ENCODE peak calls at places on chromosomes 11 and 22, in six cellular contexts. R, H, G, U, S and F are unnamed samples.

GRCh38 chr11:102427068-102427467 is 25.5 kb downstream of the TMEM123 start:
- DNase-seq in G (no peak), H (no peak), S (no peak), R (no peak), U (no peak), F (no peak)

GRCh38 chr11:16153951-16154350 is 202.4 kb downstream of the SOX6 start:
- DNase-seq in G (no peak), R (no peak), H (no peak), S (no peak), U (no peak), F (peak)

GRCh38 chr11:123729602-123730001 is 11.9 kb downstream of the ZNF202 start:
- DNase-seq in H (no peak), U (no peak), G (no peak), R (no peak), S (no peak), F (no peak)

GRCh38 chr11:7448126-7448525 is 37.2 kb upstream of the OLFML1 start:
- DNase-seq in H (no peak), G (no peak), U (no peak), R (no peak), S (no peak), F (no peak)

GRCh38 chr22:33328789-33329296 is 270.7 kb upstream of the SYN3 start:
- DNase-seq in U (no peak), S (no peak), G (no peak), R (no peak), H (no peak), F (peak)

GRCh38 chr11:77752518-77752917 is 68.0 kb downstream of the RSF1 start:
- DNase-seq in R (no peak), G (no peak), H (no peak), S (no peak), U (no peak), F (no peak)

GRCh38 chr11:114762437-114762836 is 84.1 kb downstream of the NXPE2 start:
- DNase-seq in U (peak), R (peak), S (no peak), H (peak), G (peak), F (peak)

GRCh38 chr22:50612715-50613221 is 12.2 kb downstream of the MAPK8IP2 start:
- DNase-seq in R (no peak), U (no peak), H (no peak), S (no peak), G (no peak), F (no peak)

GRCh38 chr22:33726294-33726711 is 194.0 kb downstream of the LARGE1 start:
- DNase-seq in U (no peak), G (peak), R (no peak), S (no peak), H (no peak), F (peak)

GRCh38 chr11:91664521-91664920 is 560.1 kb upstream of the FAT3 start:
- DNase-seq in U (no peak), G (no peak), S (no peak), H (no peak), R (no peak), F (no peak)

GRCh38 chr22:24442352-24442744 is 14.9 kb downstream of the ADORA2A start:
- DNase-seq in R (no peak), U (no peak), G (no peak), S (peak), H (no peak), F (no peak)

GRCh38 chr11:9895016-9895415 is 231.1 kb downstream of the SWAP70 start:
- DNase-seq in U (no peak), S (no peak), R (no peak), G (no peak), H (no peak), F (peak)

GRCh38 chr11:76832365-76832764 is 28.4 kb upstream of the ACER3 start:
- DNase-seq in U (no peak), H (no peak), R (no peak), S (no peak), G (no peak), F (no peak)

GRCh38 chr11:70611890-70612289 is 213.6 kb downstream of the CTTN start:
- DNase-seq in R (no peak), H (no peak), S (no peak), G (no peak), U (no peak), F (no peak)

GRCh38 chr11:45993438-45994064 is 71.1 kb downstream of the LARGE2 start:
- DNase-seq in S (no peak), H (no peak), U (no peak), G (peak), R (no peak), F (no peak)

GRCh38 chr11:2204361-2205213 is 33.0 kb upstream of the TH start:
- DNase-seq in U (no peak), G (peak), H (no peak), R (no peak), S (peak), F (no peak)

GRCh38 chr11:86161373-86162255 is 82.9 kb upstream of the EED start:
- DNase-seq in G (no peak), U (no peak), S (no peak), R (no peak), H (no peak), F (no peak)

GRCh38 chr11:86435711-86436110 is 61.0 kb downstream of the CCDC81 start:
- DNase-seq in G (no peak), H (no peak), R (no peak), S (no peak), U (no peak), F (no peak)

GRCh38 chr11:1300569-1301187 is 8.8 kb downstream of the TOLLIP start:
- DNase-seq in H (no peak), G (peak), U (no peak), S (peak), R (no peak), F (no peak)

GRCh38 chr11:8102296-8102915 is 21.4 kb downstream of the TUB start:
- DNase-seq in H (no peak), G (no peak), U (no peak), S (peak), R (no peak), F (peak)

GRCh38 chr11:64123102-64123434 is 42.8 kb downstream of the MACROD1 start:
- DNase-seq in R (no peak), G (peak), S (no peak), U (no peak), H (no peak), F (no peak)

GRCh38 chr22:43293661-43294392 is 49.3 kb downstream of the SCUBE1 start:
- DNase-seq in H (no peak), S (no peak), U (no peak), R (peak), G (no peak), F (no peak)

GRCh38 chr22:24335529-24335928 is 64.9 kb downstream of the SPECC1L start:
- DNase-seq in U (no peak), H (no peak), G (no peak), R (no peak), S (no peak), F (no peak)

GRCh38 chr22:30351226-30351625 is 5.5 kb downstream of the SF3A1 start:
- DNase-seq in S (no peak), R (no peak), G (no peak), U (no peak), H (no peak), F (no peak)

GRCh38 chr22:22940961-22941605 is 53.5 kb downstream of the IGLL5 start:
- DNase-seq in H (no peak), R (peak), S (peak), U (no peak), G (no peak), F (no peak)